ENCODE peak calls at places on chromosomes 11 and 22, in six cellular contexts. J is IMR-90; E is endothelial cell; K is activated CD4-positive, alpha-beta T cell treated with anti-CD3 and anti-CD28 coated beads for 4 hours; H is left kidney; Q is iPS-NIHi11. X is an unnamed sample.
A peak's percentile ranks its signal among the peaks of the same experiment; 100 is the strongest.

GRCh38 chr11:47111318-47111804 is 65.3 kb downstream of the ARFGAP2 start:
- DNase-seq in J (no peak), E (no peak), K (no peak), H (peak; percentile 68), Q (no peak), X (no peak)

GRCh38 chr11:124535552-124536232 is 7.8 kb downstream of the OR8B12 start:
- DNase-seq in J (peak; percentile 6), E (no peak), K (no peak), H (no peak), Q (no peak), X (no peak)

GRCh38 chr22:20549232-20549841 is 41.9 kb downstream of the MED15 start:
- DNase-seq in J (no peak), E (no peak), K (peak; percentile 38), H (peak; percentile 85), Q (peak; percentile 11), X (peak; percentile 49)

GRCh38 chr11:31810779-31811647 is at the start of gene PAX6:
- DNase-seq in J (peak; percentile 19), E (peak; percentile 57), K (no peak), H (peak; percentile 70), Q (peak; percentile 78), X (peak; percentile 84)

GRCh38 chr11:9138612-9139579 is 47.5 kb upstream of the SCUBE2 start:
- DNase-seq in J (peak; percentile 95), E (no peak), K (peak; percentile 37), H (no peak), Q (peak; percentile 38), X (no peak)

GRCh38 chr22:40414838-40415505 is 44.6 kb downstream of the SGSM3 start:
- DNase-seq in J (no peak), E (no peak), K (no peak), H (no peak), Q (no peak), X (no peak)

GRCh38 chr11:60111793-60112192 is 23.3 kb downstream of the MS4A2 start:
- DNase-seq in J (no peak), E (no peak), K (no peak), H (peak; percentile 16), Q (no peak), X (no peak)

GRCh38 chr22:38135133-38135706 is 24.7 kb upstream of the BAIAP2L2 start:
- DNase-seq in J (peak; percentile 90), E (no peak), K (no peak), H (no peak), Q (no peak), X (no peak)

GRCh38 chr11:116692318-116693106 is 80.3 kb downstream of the BUD13 start:
- DNase-seq in J (no peak), E (no peak), K (no peak), H (no peak), Q (no peak), X (peak; percentile 3)

GRCh38 chr11:46564459-46564858 is 29.4 kb downstream of the AMBRA1 start:
- DNase-seq in J (peak; percentile 64), E (no peak), K (no peak), H (no peak), Q (no peak), X (no peak)

GRCh38 chr11:33970984-33971466 is 79.1 kb upstream of the LMO2 start:
- DNase-seq in J (peak; percentile 50), E (peak; percentile 54), K (peak; percentile 8), H (peak; percentile 86), Q (peak; percentile 50), X (peak; percentile 72)

GRCh38 chr11:16252373-16252772 is 104.0 kb downstream of the SOX6 start:
- DNase-seq in J (peak; percentile 23), E (no peak), K (no peak), H (peak; percentile 4), Q (peak; percentile 23), X (peak; percentile 22)

GRCh38 chr11:8082391-8083087 is 1.5 kb downstream of the TUB start:
- DNase-seq in J (no peak), E (no peak), K (no peak), H (peak; percentile 63), Q (peak; percentile 66), X (no peak)

GRCh38 chr22:19665784-19666662 is 48.3 kb upstream of the SEPTIN5 start:
- DNase-seq in J (no peak), E (no peak), K (no peak), H (no peak), Q (no peak), X (peak; percentile 44)

GRCh38 chr11:111878766-111879636 is at the start of the genes CFAP68 and FDXACB1:
- DNase-seq in J (peak; percentile 97), E (peak; percentile 99), K (peak; percentile 95), H (peak; percentile 99), Q (peak; percentile 95), X (peak; percentile 93)

GRCh38 chr22:34111210-34111824 is 191.0 kb upstream of the LARGE1 start:
- DNase-seq in J (no peak), E (peak; percentile 13), K (no peak), H (peak; percentile 66), Q (peak; percentile 64), X (peak; percentile 7)

GRCh38 chr22:29702025-29702930 is 17.5 kb upstream of the CABP7 start:
- DNase-seq in J (peak; percentile 11), E (no peak), K (no peak), H (no peak), Q (no peak), X (no peak)

GRCh38 chr22:17114173-17114957 is 6.8 kb downstream of the TMEM121B start:
- DNase-seq in J (no peak), E (no peak), K (no peak), H (no peak), Q (no peak), X (no peak)

GRCh38 chr11:12144306-12145174 is 34.1 kb downstream of the MICAL2 start:
- DNase-seq in J (no peak), E (no peak), K (no peak), H (no peak), Q (no peak), X (no peak)

GRCh38 chr11:62054484-62055121 is 69.2 kb upstream of the INCENP start:
- DNase-seq in J (peak; percentile 34), E (no peak), K (no peak), H (no peak), Q (no peak), X (no peak)

GRCh38 chr22:29352778-29353177 is 35.6 kb downstream of the AP1B1 start:
- DNase-seq in J (no peak), E (no peak), K (no peak), H (no peak), Q (no peak), X (no peak)

GRCh38 chr22:34116126-34116525 is 195.8 kb upstream of the LARGE1 start:
- DNase-seq in J (no peak), E (no peak), K (no peak), H (no peak), Q (no peak), X (no peak)

GRCh38 chr11:118353084-118353710 is 6.2 kb upstream of the UBE4A start:
- DNase-seq in J (peak; percentile 5), E (no peak), K (no peak), H (peak; percentile 26), Q (no peak), X (no peak)

GRCh38 chr22:47627561-47628253 is 865.3 kb downstream of the TBC1D22A start:
- DNase-seq in J (no peak), E (no peak), K (no peak), H (peak; percentile 51), Q (no peak), X (no peak)

GRCh38 chr11:7450836-7451235 is 34.5 kb upstream of the OLFML1 start:
- DNase-seq in J (no peak), E (no peak), K (no peak), H (no peak), Q (no peak), X (no peak)

GRCh38 chr22:44928064-44928463 is 81.7 kb downstream of the PHF21B start:
- DNase-seq in J (no peak), E (no peak), K (no peak), H (no peak), Q (no peak), X (no peak)

GRCh38 chr11:96254087-96254486 is 88.9 kb downstream of the MAML2 start:
- DNase-seq in J (peak; percentile 75), E (peak; percentile 30), K (peak; percentile 33), H (peak; percentile 87), Q (no peak), X (no peak)

GRCh38 chr11:72012897-72013721 is 14.4 kb downstream of the IL18BP start:
- DNase-seq in J (peak; percentile 17), E (no peak), K (no peak), H (no peak), Q (peak; percentile 72), X (no peak)

X was measured in K562.